ENCODE peak calls at places on chromosomes 6 and 20, in six cellular contexts. E, Y, D, I, G and Q are unnamed samples.

GRCh38 chr6:9126845-9127560 is 691.7 kb upstream of the SLC35B3 start:
- DNase-seq in D (no peak), Y (peak; percentile 99), E (no peak), I (no peak), G (no peak), Q (peak; percentile 84)

GRCh38 chr6:153373869-153374268 is 242.8 kb upstream of the RGS17 start:
- DNase-seq in I (no peak), G (no peak), Y (no peak), D (no peak), E (no peak), Q (no peak)

GRCh38 chr6:129498950-129499870 is 210.8 kb downstream of the ARHGAP18 start:
- DNase-seq in I (no peak), D (no peak), Y (peak; percentile 61), G (peak; percentile 54), E (peak; percentile 41), Q (peak; percentile 71)

GRCh38 chr20:54133434-54134427 is 40.1 kb downstream of the CYP24A1 start:
- DNase-seq in G (no peak), Y (peak; percentile 44), E (no peak), I (no peak), D (no peak), Q (peak; percentile 70)

GRCh38 chr6:12760911-12761310 is 44.3 kb downstream of the PHACTR1 start:
- DNase-seq in D (no peak), G (no peak), E (no peak), Y (no peak), I (no peak), Q (no peak)

GRCh38 chr6:161748535-161749386 is 474.9 kb upstream of the AGPAT4 start:
- DNase-seq in I (peak; percentile 45), G (peak; percentile 97), D (no peak), E (no peak), Y (no peak), Q (peak; percentile 1)

GRCh38 chr6:38502423-38502822 is 137.3 kb downstream of the BTBD9 start:
- DNase-seq in D (no peak), Y (no peak), I (no peak), E (no peak), G (no peak), Q (no peak)

GRCh38 chr6:16758163-16758975 is 2.9 kb downstream of the ATXN1 start:
- DNase-seq in E (no peak), Y (no peak), I (no peak), D (no peak), G (peak; percentile 68), Q (no peak)

GRCh38 chr6:11500008-11500407 is 37.5 kb upstream of the TMEM170B start:
- DNase-seq in G (no peak), I (no peak), E (no peak), D (no peak), Y (peak; percentile 65), Q (peak; percentile 87)

GRCh38 chr6:39791850-39792500 is at the start of gene DAAM2:
- DNase-seq in E (no peak), D (no peak), Y (peak; percentile 41), I (peak; percentile 62), G (peak; percentile 82), Q (peak; percentile 14)

GRCh38 chr6:44074383-44075136 is 52.7 kb downstream of the MRPL14 start:
- DNase-seq in D (peak; percentile 66), E (peak; percentile 56), G (peak; percentile 89), Y (peak; percentile 87), I (peak; percentile 70), Q (peak; percentile 74)

GRCh38 chr6:23280445-23280844 is 711.1 kb downstream of the HDGFL1 start:
- DNase-seq in D (no peak), I (no peak), G (no peak), E (no peak), Y (no peak), Q (no peak)

GRCh38 chr20:1528811-1529210 is 28.7 kb downstream of the SIRPD start:
- DNase-seq in Y (peak; percentile 8), D (no peak), I (no peak), G (no peak), E (no peak), Q (peak; percentile 73)

GRCh38 chr20:19974621-19975435 is 42.3 kb upstream of the NAA20 start:
- DNase-seq in E (no peak), G (no peak), Y (peak; percentile 97), D (no peak), I (peak; percentile 93), Q (peak; percentile 96)

GRCh38 chr6:27604986-27605385 is 132.1 kb upstream of the ZNF184 start:
- DNase-seq in D (no peak), G (peak; percentile 61), E (no peak), I (no peak), Y (no peak), Q (no peak)

GRCh38 chr6:97399208-97399607 is 116.2 kb upstream of the MMS22L start:
- DNase-seq in G (no peak), E (no peak), Y (no peak), I (no peak), D (no peak), Q (no peak)

GRCh38 chr20:48668451-48668946 is 159.3 kb downstream of the PREX1 start:
- DNase-seq in D (no peak), E (no peak), I (no peak), G (no peak), Y (no peak), Q (no peak)

GRCh38 chr20:41201760-41202159 is 64.4 kb downstream of the PLCG1 start:
- DNase-seq in I (no peak), E (no peak), D (no peak), G (no peak), Y (no peak), Q (no peak)
- H3K4me3 ChIP-seq in I (no peak overlapping the region), E (no peak overlapping the region), D (no peak overlapping the region), G (no peak overlapping the region), Y (no peak overlapping the region), Q (no peak overlapping the region)

GRCh38 chr20:13221673-13222318 is 722 bp downstream of the ISM1 start:
- DNase-seq in E (peak; percentile 64), D (peak; percentile 63), G (peak; percentile 89), Y (peak; percentile 43), I (no peak), Q (peak; percentile 85)
- H3K4me3 ChIP-seq in E (peak overlapping the region; percentile 58), D (peak overlapping the region; percentile 57), G (peak overlapping the region; percentile 77), Y (peak overlapping the region; percentile 34), I (peak overlapping the region; percentile 61), Q (peak overlapping the region; percentile 34)

GRCh38 chr6:139801571-139802321 is 427.3 kb upstream of the CITED2 start:
- DNase-seq in E (no peak), Y (peak; percentile 49), D (no peak), G (peak; percentile 66), I (no peak), Q (peak; percentile 51)

GRCh38 chr6:139800837-139801236 is 426.4 kb upstream of the CITED2 start:
- DNase-seq in G (no peak), Y (no peak), E (no peak), D (no peak), I (no peak), Q (peak; percentile 9)
- H3K4me3 ChIP-seq in G (no peak overlapping the region), Y (no peak overlapping the region), E (no peak overlapping the region), D (no peak overlapping the region), I (no peak overlapping the region), Q (no peak overlapping the region)

GRCh38 chr20:32087117-32087516 is 22.4 kb upstream of the TM9SF4 start:
- DNase-seq in Y (no peak), I (no peak), D (no peak), G (no peak), E (no peak), Q (no peak)

GRCh38 chr20:32091888-32092346 is 17.6 kb upstream of the TM9SF4 start:
- DNase-seq in D (peak; percentile 77), I (peak; percentile 66), Y (peak; percentile 72), G (peak; percentile 96), E (peak; percentile 54), Q (peak; percentile 77)

GRCh38 chr20:32088759-32089158 is 20.8 kb upstream of the TM9SF4 start:
- DNase-seq in E (no peak), I (no peak), D (no peak), G (no peak), Y (no peak), Q (no peak)

GRCh38 chr20:32089637-32090330 is 19.7 kb upstream of the TM9SF4 start:
- DNase-seq in D (no peak), I (no peak), E (no peak), Y (no peak), G (peak; percentile 85), Q (no peak)
- H3K4me3 ChIP-seq in D (no peak overlapping the region), I (no peak overlapping the region), E (no peak overlapping the region), Y (no peak overlapping the region), G (no peak overlapping the region), Q (no peak overlapping the region)

GRCh38 chr20:38730989-38731737 is 6.9 kb downstream of the SLC32A1 start:
- DNase-seq in Y (peak; percentile 31), D (peak; percentile 76), G (peak; percentile 97), E (peak; percentile 64), I (peak; percentile 49), Q (peak; percentile 73)
- H3K4me3 ChIP-seq in Y (no peak overlapping the region), D (peak overlapping the region; percentile 65), G (peak overlapping the region; percentile 81), E (peak overlapping the region; percentile 81), I (peak overlapping the region; percentile 27), Q (peak overlapping the region; percentile 30)

DNA sequence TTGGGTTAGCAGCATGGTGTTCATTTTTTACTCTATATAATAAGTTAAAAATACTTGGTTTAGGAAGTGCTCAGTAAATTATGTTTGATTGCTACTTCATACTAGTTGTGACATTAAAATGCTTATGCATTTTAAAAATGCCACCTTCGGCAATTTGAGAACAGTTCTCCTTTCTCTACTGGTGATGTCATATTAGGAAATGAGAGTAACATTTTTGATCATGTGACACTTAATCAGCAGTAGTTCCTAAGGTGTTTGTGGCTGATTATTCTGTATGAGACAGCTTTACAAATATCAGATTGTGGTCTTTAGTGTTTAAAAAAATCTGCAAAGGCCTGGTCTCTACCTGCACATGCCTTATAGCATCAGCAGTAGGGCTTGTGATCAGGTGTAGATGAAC is 4.4 kb downstream of the GZF1 start:
- DNase-seq in D (no peak), Y (no peak), G (no peak), E (peak; percentile 22), I (no peak), Q (peak; percentile 60)
- H3K4me3 ChIP-seq in D (no peak overlapping the region), Y (no peak overlapping the region), G (peak overlapping the region; percentile 3), E (no peak overlapping the region), I (no peak overlapping the region), Q (no peak overlapping the region)

GRCh38 chr6:131627724-131628682 is at the start of gene MED23:
- DNase-seq in I (peak; percentile 94), Y (peak; percentile 92), E (peak; percentile 91), G (peak; percentile 99), D (peak; percentile 95), Q (peak; percentile 98)

GRCh38 chr6:131629656-131630055 is 1.6 kb upstream of the MED23 start:
- DNase-seq in G (no peak), Y (no peak), E (no peak), I (no peak), D (no peak), Q (no peak)

GRCh38 chr6:131631625-131632284 is 3.7 kb upstream of the MED23 start:
- DNase-seq in G (no peak), E (no peak), Y (no peak), I (no peak), D (no peak), Q (peak; percentile 6)

GRCh38 chr6:131628726-131629125 is 684 bp upstream of the MED23 start:
- DNase-seq in D (no peak), E (no peak), G (no peak), I (no peak), Y (no peak), Q (no peak)
- H3K4me3 ChIP-seq in D (peak overlapping the region; percentile 83), E (peak overlapping the region; percentile 91), G (no peak overlapping the region), I (peak overlapping the region; percentile 75), Y (no peak overlapping the region), Q (no peak overlapping the region)